ENCODE peak calls at places on chromosomes 1 and 21, in seven cellular contexts. X is transverse colon, O is mesothelial cell of epicardium, G is B cell, M is Panc1, J is fibroblast of lung, K is ovary. S is an unnamed sample.

GRCh38 chr1:67941155-67941554 is 107.9 kb upstream of the GNG12 start:
- DNase-seq in X (no peak), O (no peak), G (no peak), M (no peak), J (no peak), K (no peak), S (no peak)

GRCh38 chr1:167447521-167448136 is 70.7 kb downstream of the CD247 start:
- DNase-seq in X (peak), O (no peak), G (peak), M (peak), J (no peak), K (no peak), S (no peak)

GRCh38 chr1:154941332-154941995 is 4.9 kb upstream of the PMVK start:
- DNase-seq in X (no peak), O (no peak), G (peak), M (no peak), J (no peak), K (peak), S (no peak)

GRCh38 chr1:160935527-160936258 is 18.9 kb downstream of the ITLN2 start:
- DNase-seq in X (no peak), O (no peak), G (peak), M (no peak), J (no peak), K (no peak), S (no peak)

GRCh38 chr1:158998781-158999161 is 10.9 kb upstream of the IFI16 start:
- DNase-seq in X (peak), O (no peak), G (peak), M (peak), J (peak), K (peak), S (peak)

GRCh38 chr1:9200441-9200840 is 34.1 kb upstream of the H6PD start:
- DNase-seq in X (no peak), O (no peak), G (no peak), M (no peak), J (no peak), K (no peak), S (peak)

GRCh38 chr1:153888518-153888917 is 34.3 kb downstream of the GATAD2B start:
- DNase-seq in X (no peak), O (no peak), G (peak), M (no peak), J (peak), K (no peak), S (peak)

GRCh38 chr1:201252833-201253810 is 30.2 kb upstream of the PKP1 start:
- DNase-seq in X (no peak), O (no peak), G (no peak), M (no peak), J (no peak), K (no peak), S (no peak)

GRCh38 chr21:35350965-35351364 is 301.9 kb upstream of the RUNX1 start:
- DNase-seq in X (no peak), O (no peak), G (no peak), M (no peak), J (no peak), K (no peak), S (no peak)

GRCh38 chr1:26690157-26690556 is 5.7 kb upstream of the ARID1A start:
- DNase-seq in X (no peak), O (no peak), G (no peak), M (no peak), J (no peak), K (no peak), S (no peak)

GRCh38 chr1:78627321-78627720 is 7.1 kb downstream of the IFI44L start:
- DNase-seq in X (no peak), O (no peak), G (no peak), M (no peak), J (peak), K (no peak), S (no peak)

GRCh38 chr1:44730741-44731512 is at the start of gene RNU5D-1:
- DNase-seq in X (peak), O (peak), G (peak), M (peak), J (peak), K (peak), S (peak)

GRCh38 chr1:18090636-18091035 is 17.0 kb upstream of the IGSF21 start:
- DNase-seq in X (no peak), O (no peak), G (no peak), M (no peak), J (no peak), K (no peak), S (no peak)

DNA sequence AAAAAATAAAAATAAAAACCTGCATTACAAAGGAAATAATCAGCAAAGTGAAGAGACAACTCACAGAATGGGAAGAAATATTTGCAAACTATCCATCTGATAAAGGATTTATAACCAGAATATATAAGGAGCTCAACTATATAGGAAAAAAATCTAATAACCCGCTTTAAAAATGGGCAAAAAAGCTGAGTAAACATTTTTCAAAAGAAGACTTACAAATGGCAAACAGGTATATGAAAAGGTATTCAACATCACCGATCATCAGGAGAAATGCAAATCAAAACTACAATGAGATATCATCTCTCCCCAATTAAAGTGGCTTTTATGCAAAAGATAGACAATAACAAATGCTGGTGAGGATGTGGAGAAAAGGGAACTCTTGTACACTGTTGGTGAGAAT is 3.8 kb upstream of the GNG5 start:
- DNase-seq in X (no peak), O (no peak), G (no peak), M (no peak), J (no peak), K (no peak), S (no peak)
- TF ChIP-seq CTCF in X (no peak), O (no peak), G (no peak), M (no peak), J (no peak), K (no peak), S (no peak)

GRCh38 chr1:175802407-175803123 is 59.2 kb upstream of the TNR start:
- DNase-seq in X (no peak), O (no peak), G (no peak), M (no peak), J (no peak), K (no peak), S (no peak)
- TF ChIP-seq CTCF in X (no peak), O (no peak), G (no peak), M (no peak), J (no peak), K (no peak), S (no peak)

GRCh38 chr1:7117265-7117598 is 332.0 kb downstream of the CAMTA1 start:
- DNase-seq in X (no peak), O (no peak), G (no peak), M (no peak), J (no peak), K (no peak), S (no peak)
- TF ChIP-seq CTCF in X (no peak), O (no peak), G (no peak), M (no peak), J (peak), K (no peak), S (no peak)

GRCh38 chr1:216913966-216914365 is 190.7 kb upstream of the ESRRG start:
- DNase-seq in X (no peak), O (no peak), G (no peak), M (no peak), J (no peak), K (no peak), S (no peak)
- TF ChIP-seq CTCF in X (no peak), O (no peak), G (no peak), M (no peak), J (no peak), K (no peak), S (no peak)

DNA sequence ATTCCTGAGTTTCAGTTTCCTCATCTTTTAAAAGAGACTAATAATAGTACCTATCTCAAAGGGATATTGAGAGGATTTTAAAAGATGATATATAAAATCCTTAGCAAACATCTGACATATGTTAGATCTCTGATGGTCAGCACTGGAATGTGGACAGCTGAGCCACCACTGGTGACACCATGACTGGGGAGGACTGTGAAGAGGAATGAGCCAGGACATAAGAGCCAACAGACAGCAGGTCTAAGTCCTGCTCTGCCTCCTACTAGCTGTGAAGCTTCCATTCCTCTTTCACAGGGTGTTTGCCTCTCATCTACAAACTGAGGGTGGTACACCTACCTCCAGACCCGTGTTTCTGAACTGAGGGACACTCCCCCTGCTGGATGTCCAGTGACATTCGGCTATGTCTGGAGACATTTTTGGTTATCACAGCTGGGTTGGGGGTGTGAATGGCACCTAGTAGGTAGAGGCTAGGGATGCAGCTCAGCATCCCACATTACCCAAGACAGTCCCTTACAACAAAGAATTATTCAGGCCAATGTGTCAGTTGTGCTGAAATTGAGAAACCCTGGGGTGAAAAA is 109.1 kb upstream of the OLIG2 start:
- DNase-seq in X (no peak), O (no peak), G (no peak), M (no peak), J (no peak), K (no peak), S (no peak)
- TF ChIP-seq CTCF in X (no peak), O (peak), G (no peak), M (peak), J (peak), K (no peak), S (no peak)

GRCh38 chr1:173202430-173203145 is 4.5 kb downstream of the TNFSF4 start:
- DNase-seq in X (peak), O (no peak), G (peak), M (peak), J (peak), K (no peak), S (no peak)
- TF ChIP-seq CTCF in X (peak), O (peak), G (peak), M (peak), J (peak), K (no peak), S (peak)

GRCh38 chr1:2534315-2534714 is 4.3 kb upstream of the HES5 start:
- DNase-seq in X (no peak), O (no peak), G (no peak), M (no peak), J (no peak), K (no peak), S (no peak)

GRCh38 chr1:2533356-2533755 is 3.3 kb upstream of the HES5 start:
- DNase-seq in X (no peak), O (no peak), G (no peak), M (no peak), J (no peak), K (no peak), S (no peak)

GRCh38 chr1:2530501-2531361 is 668 bp upstream of the HES5 start:
- DNase-seq in X (peak), O (no peak), G (peak), M (no peak), J (no peak), K (no peak), S (no peak)

GRCh38 chr1:2534775-2535387 is 4.8 kb upstream of the HES5 start:
- DNase-seq in X (peak), O (no peak), G (no peak), M (no peak), J (no peak), K (no peak), S (no peak)

GRCh38 chr1:2532485-2533160 is 2.6 kb upstream of the HES5 start:
- DNase-seq in X (no peak), O (no peak), G (no peak), M (no peak), J (no peak), K (no peak), S (no peak)
- TF ChIP-seq CTCF in X (no peak), O (no peak), G (no peak), M (no peak), J (no peak), K (no peak), S (no peak)

DNA sequence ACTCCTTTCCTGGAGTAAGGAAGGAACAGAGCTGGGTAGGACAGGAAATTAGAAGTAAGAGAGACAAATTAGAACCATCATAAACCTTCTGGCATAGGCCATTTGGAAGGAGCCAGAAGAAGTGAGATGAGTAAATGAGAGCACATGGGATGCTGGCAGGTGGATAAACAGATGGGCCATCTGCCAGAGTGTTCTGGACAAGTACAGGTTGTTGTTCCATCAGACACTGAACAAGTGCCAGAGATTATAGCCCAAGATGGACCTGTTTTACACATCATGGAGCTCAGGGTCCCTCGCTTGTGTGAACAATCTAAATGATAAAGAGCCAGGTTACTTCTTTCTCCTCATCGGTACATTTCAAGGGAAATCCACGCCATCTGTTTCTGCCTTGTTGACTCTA is 200.3 kb downstream of the HHIPL2 start:
- DNase-seq in X (no peak), O (no peak), G (no peak), M (no peak), J (no peak), K (no peak), S (no peak)
- TF ChIP-seq CTCF in X (no peak), O (no peak), G (no peak), M (no peak), J (no peak), K (no peak), S (no peak)